ENCODE peak calls at places on chromosomes 16 and 17, in five cellular contexts. T is Peyer's patch; X is HepG2; B is NCI-H1105; P is activated naive CD8-positive, alpha-beta T cell treated with anti-CD3 and anti-CD28 coated beads, Interleukin-2, amount 50 U/mL, for 24 hours. L is an unnamed sample.

GRCh38 chr17:60128171-60128859 is 21.5 kb upstream of the CA4 start:
- DNase-seq in B (no peak), P (no peak), T (peak), X (no peak), L (no peak)

GRCh38 chr17:49371178-49371834 is 9.3 kb upstream of the ZNF652 start:
- DNase-seq in B (peak), T (peak), X (no peak), P (no peak), L (no peak)

GRCh38 chr17:30558313-30559195 is 81.3 kb downstream of the GOSR1 start:
- DNase-seq in T (peak), P (no peak), X (no peak), B (no peak), L (no peak)

GRCh38 chr17:1074886-1075665 is 78.1 kb downstream of the TIMM22 start:
- DNase-seq in T (peak), P (no peak), B (no peak), X (no peak), L (no peak)

GRCh38 chr16:10957771-10958486 is 13.6 kb downstream of the CLEC16A start:
- DNase-seq in X (no peak), T (no peak), P (no peak), B (no peak), L (no peak)

GRCh38 chr17:80247561-80247960 is 13.1 kb upstream of the RNF213 start:
- DNase-seq in X (no peak), T (no peak), P (no peak), B (no peak), L (no peak)

GRCh38 chr17:79534851-79535727 is 75.8 kb downstream of the RBFOX3 start:
- DNase-seq in B (no peak), P (no peak), T (no peak), X (no peak), L (no peak)

GRCh38 chr17:45143767-45144198 is 4.5 kb upstream of the HEXIM1 start:
- DNase-seq in T (peak), B (no peak), P (peak), X (no peak), L (peak)

GRCh38 chr16:48862087-48862532 is 252.1 kb upstream of the N4BP1 start:
- DNase-seq in T (no peak), X (no peak), P (no peak), B (no peak), L (peak)

GRCh38 chr17:73142763-73143395 is 21.9 kb upstream of the SSTR2 start:
- DNase-seq in P (peak), B (no peak), T (no peak), X (no peak), L (no peak)

GRCh38 chr17:70797166-70797565 is 627.8 kb downstream of the KCNJ2 start:
- DNase-seq in P (no peak), B (no peak), X (no peak), T (no peak), L (no peak)

GRCh38 chr16:19014456-19014855 is 30.7 kb downstream of the TMC7 start:
- DNase-seq in P (no peak), B (no peak), X (peak), T (peak), L (no peak)

GRCh38 chr16:583815-584591 is 5.9 kb upstream of the RAB40C start:
- DNase-seq in P (no peak), B (peak), X (no peak), T (no peak), L (no peak)

GRCh38 chr17:76546556-76547182 is 6.8 kb downstream of the PRCD start:
- DNase-seq in P (no peak), X (no peak), T (no peak), B (no peak), L (no peak)

GRCh38 chr17:41404024-41404651 is 6.7 kb upstream of the KRT31 start:
- DNase-seq in B (peak), T (no peak), X (peak), P (peak), L (no peak)

GRCh38 chr17:40499551-40500189 is 1.8 kb downstream of the TNS4 start:
- DNase-seq in B (peak), P (no peak), T (peak), X (peak), L (peak)

GRCh38 chr16:57624044-57624688 is 4.3 kb upstream of the ADGRG1 start:
- DNase-seq in P (no peak), T (no peak), B (no peak), X (peak), L (no peak)

GRCh38 chr17:27495460-27495859 is 39.2 kb downstream of the KSR1 start:
- DNase-seq in P (no peak), T (no peak), X (no peak), B (no peak), L (no peak)

GRCh38 chr17:39229274-39229913 is 3.6 kb upstream of the STAC2 start:
- DNase-seq in B (no peak), T (no peak), X (no peak), P (no peak), L (no peak)

GRCh38 chr17:73827627-73828241 is 183.5 kb upstream of the SDK2 start:
- DNase-seq in T (peak), B (no peak), X (peak), P (no peak), L (no peak)

GRCh38 chr17:13160281-13160680 is 142.5 kb upstream of the ELAC2 start:
- DNase-seq in T (no peak), X (no peak), P (no peak), B (no peak), L (no peak)

GRCh38 chr17:77436058-77436442 is 295.3 kb downstream of the SEC14L1 start:
- DNase-seq in B (no peak), P (peak), X (no peak), T (no peak), L (no peak)

GRCh38 chr16:72424776-72425175 is 252.8 kb upstream of the PMFBP1 start:
- DNase-seq in B (no peak), T (no peak), P (no peak), X (no peak), L (no peak)

GRCh38 chr16:2296662-2297505 is 29.0 kb upstream of the RNPS1 start:
- DNase-seq in T (no peak), P (peak), X (peak), B (no peak), L (peak)

GRCh38 chr16:29198731-29199521 is 207.6 kb downstream of the NPIPB11 start:
- DNase-seq in T (peak), X (no peak), P (no peak), B (no peak), L (no peak)

GRCh38 chr16:3485097-3485470 is 10.2 kb downstream of the C16orf90 start:
- DNase-seq in X (no peak), B (no peak), P (no peak), T (no peak), L (no peak)